ENCODE peak calls at places on chromosomes 16 and 17, in five cellular contexts. One of them, this sample, is unnamed.

GRCh38 chr17:34981538-34982241 is 1.4 kb downstream of the LIG3 start:
- DNase-seq in amniotic stem cell: no peak
- DNase-seq in WTC11: no peak
- DNase-seq in EH: peak; percentile 55
- DNase-seq in mesothelial cell of epicardium: no peak
- DNase-seq in this sample: no peak

GRCh38 chr16:88331989-88332920 is 50.5 kb upstream of the ZNF469 start:
- DNase-seq in amniotic stem cell: peak; percentile 98
- DNase-seq in WTC11: no peak
- DNase-seq in EH: peak; percentile 100
- DNase-seq in mesothelial cell of epicardium: no peak
- DNase-seq in this sample: peak; percentile 99

GRCh38 chr16:1863681-1864460 is 8.1 kb downstream of the MEIOB start:
- DNase-seq in amniotic stem cell: peak; percentile 9
- DNase-seq in WTC11: no peak
- DNase-seq in EH: peak; percentile 58
- DNase-seq in mesothelial cell of epicardium: no peak
- DNase-seq in this sample: peak; percentile 4

GRCh38 chr17:4156750-4157381 is 13.9 kb downstream of the CYB5D2 start:
- DNase-seq in amniotic stem cell: no peak
- DNase-seq in WTC11: peak; percentile 66
- DNase-seq in EH: no peak
- DNase-seq in mesothelial cell of epicardium: no peak
- DNase-seq in this sample: no peak

GRCh38 chr17:7466644-7467341 is 12.6 kb downstream of the ZBTB4 start:
- DNase-seq in amniotic stem cell: no peak
- DNase-seq in WTC11: no peak
- DNase-seq in EH: peak; percentile 66
- DNase-seq in mesothelial cell of epicardium: no peak
- DNase-seq in this sample: no peak

GRCh38 chr17:81196505-81197408 is 26.0 kb downstream of the CEP131 start:
- DNase-seq in amniotic stem cell: no peak
- DNase-seq in WTC11: no peak
- DNase-seq in EH: no peak
- DNase-seq in mesothelial cell of epicardium: no peak
- DNase-seq in this sample: no peak

GRCh38 chr16:71413341-71413740 is 28.5 kb downstream of the TLE7 start:
- DNase-seq in amniotic stem cell: no peak
- DNase-seq in WTC11: no peak
- DNase-seq in EH: no peak
- DNase-seq in mesothelial cell of epicardium: no peak
- DNase-seq in this sample: no peak

GRCh38 chr16:86283944-86284343 is 226.4 kb upstream of the FOXF1 start:
- DNase-seq in amniotic stem cell: no peak
- DNase-seq in WTC11: no peak
- DNase-seq in EH: no peak
- DNase-seq in mesothelial cell of epicardium: no peak
- DNase-seq in this sample: no peak

GRCh38 chr17:72523491-72523890 is 402.7 kb downstream of the SOX9 start:
- DNase-seq in amniotic stem cell: no peak
- DNase-seq in WTC11: no peak
- DNase-seq in EH: no peak
- DNase-seq in mesothelial cell of epicardium: no peak
- DNase-seq in this sample: no peak

GRCh38 chr17:38560503-38561318 is 45.0 kb downstream of the SRCIN1 start:
- DNase-seq in amniotic stem cell: no peak
- DNase-seq in WTC11: no peak
- DNase-seq in EH: peak; percentile 35
- DNase-seq in mesothelial cell of epicardium: no peak
- DNase-seq in this sample: no peak

GRCh38 chr17:42969006-42969581 is 4.8 kb upstream of the AARSD1 start:
- DNase-seq in amniotic stem cell: no peak
- DNase-seq in WTC11: no peak
- DNase-seq in EH: no peak
- DNase-seq in mesothelial cell of epicardium: no peak
- DNase-seq in this sample: no peak

GRCh38 chr16:30741461-30741914 is 6.7 kb upstream of the PHKG2 start:
- DNase-seq in amniotic stem cell: peak; percentile 68
- DNase-seq in WTC11: no peak
- DNase-seq in EH: peak; percentile 89
- DNase-seq in mesothelial cell of epicardium: no peak
- DNase-seq in this sample: peak; percentile 63

GRCh38 chr16:57753448-57754353 is 18.1 kb downstream of the KATNB1 start:
- DNase-seq in amniotic stem cell: no peak
- DNase-seq in WTC11: no peak
- DNase-seq in EH: no peak
- DNase-seq in mesothelial cell of epicardium: no peak
- DNase-seq in this sample: no peak

GRCh38 chr17:61928101-61928436 is 287 bp upstream of the INTS2 start:
- DNase-seq in amniotic stem cell: no peak
- DNase-seq in WTC11: no peak
- DNase-seq in EH: no peak
- DNase-seq in mesothelial cell of epicardium: no peak
- DNase-seq in this sample: no peak

GRCh38 chr17:73827627-73828241 is 183.5 kb upstream of the SDK2 start:
- DNase-seq in amniotic stem cell: no peak
- DNase-seq in WTC11: no peak
- DNase-seq in EH: no peak
- DNase-seq in mesothelial cell of epicardium: no peak
- DNase-seq in this sample: no peak

GRCh38 chr17:66441012-66441703 is 138.7 kb downstream of the PRKCA start:
- DNase-seq in amniotic stem cell: no peak
- DNase-seq in WTC11: no peak
- DNase-seq in EH: no peak
- DNase-seq in mesothelial cell of epicardium: no peak
- DNase-seq in this sample: no peak

GRCh38 chr16:72467157-72467759 is 295.3 kb upstream of the PMFBP1 start:
- DNase-seq in amniotic stem cell: peak; percentile 18
- DNase-seq in WTC11: no peak
- DNase-seq in EH: peak; percentile 60
- DNase-seq in mesothelial cell of epicardium: no peak
- DNase-seq in this sample: peak; percentile 10

GRCh38 chr16:53080345-53081031 is 25.7 kb downstream of the CHD9 start:
- DNase-seq in amniotic stem cell: peak; percentile 73
- DNase-seq in WTC11: no peak
- DNase-seq in EH: peak; percentile 96
- DNase-seq in mesothelial cell of epicardium: peak; percentile 54
- DNase-seq in this sample: no peak

GRCh38 chr16:87054856-87055255 is 262.3 kb downstream of the C16orf95 start:
- DNase-seq in amniotic stem cell: no peak
- DNase-seq in WTC11: no peak
- DNase-seq in EH: no peak
- DNase-seq in mesothelial cell of epicardium: no peak
- DNase-seq in this sample: no peak

GRCh38 chr16:67084345-67085028 is 25.3 kb upstream of the PHAF1 start:
- DNase-seq in amniotic stem cell: no peak
- DNase-seq in WTC11: no peak
- DNase-seq in EH: no peak
- DNase-seq in mesothelial cell of epicardium: no peak
- DNase-seq in this sample: no peak

GRCh38 chr16:3112058-3112880 is at the start of gene ZNF205:
- DNase-seq in amniotic stem cell: peak; percentile 36
- DNase-seq in WTC11: peak; percentile 88
- DNase-seq in EH: peak; percentile 71
- DNase-seq in mesothelial cell of epicardium: peak; percentile 84
- DNase-seq in this sample: no peak

GRCh38 chr16:65312795-65313194 is 190.9 kb upstream of the CDH11 start:
- DNase-seq in amniotic stem cell: no peak
- DNase-seq in WTC11: no peak
- DNase-seq in EH: peak; percentile 95
- DNase-seq in mesothelial cell of epicardium: no peak
- DNase-seq in this sample: peak; percentile 59

GRCh38 chr17:18362509-18363020 is 785 bp downstream of the SHMT1 start:
- DNase-seq in amniotic stem cell: no peak
- DNase-seq in WTC11: no peak
- DNase-seq in EH: peak; percentile 24
- DNase-seq in mesothelial cell of epicardium: no peak
- DNase-seq in this sample: no peak

GRCh38 chr17:56894859-56895455 is 18.9 kb downstream of the TRIM25 start:
- DNase-seq in amniotic stem cell: no peak
- DNase-seq in WTC11: no peak
- DNase-seq in EH: no peak
- DNase-seq in mesothelial cell of epicardium: no peak
- DNase-seq in this sample: no peak

GRCh38 chr17:46108120-46108519 is 85.1 kb downstream of the KANSL1 start:
- DNase-seq in amniotic stem cell: no peak
- DNase-seq in WTC11: no peak
- DNase-seq in EH: no peak
- DNase-seq in mesothelial cell of epicardium: no peak
- DNase-seq in this sample: no peak

GRCh38 chr17:4715071-4715749 is 4.8 kb downstream of the ARRB2 start:
- DNase-seq in amniotic stem cell: no peak
- DNase-seq in WTC11: no peak
- DNase-seq in EH: no peak
- DNase-seq in mesothelial cell of epicardium: no peak
- DNase-seq in this sample: no peak

GRCh38 chr16:8677481-8677880 is 3.1 kb downstream of the ABAT start:
- DNase-seq in amniotic stem cell: no peak
- DNase-seq in WTC11: no peak
- DNase-seq in EH: peak; percentile 30
- DNase-seq in mesothelial cell of epicardium: no peak
- DNase-seq in this sample: peak; percentile 5

GRCh38 chr16:74608944-74609343 is 2.0 kb upstream of the GLG1 start:
- DNase-seq in amniotic stem cell: no peak
- DNase-seq in WTC11: no peak
- DNase-seq in EH: peak; percentile 24
- DNase-seq in mesothelial cell of epicardium: no peak
- DNase-seq in this sample: no peak

GRCh38 chr17:61635913-61636432 is 45.0 kb upstream of the NACA2 start:
- DNase-seq in amniotic stem cell: no peak
- DNase-seq in WTC11: peak; percentile 49
- DNase-seq in EH: peak; percentile 70
- DNase-seq in mesothelial cell of epicardium: no peak
- DNase-seq in this sample: no peak

GRCh38 chr17:45319239-45319703 is 2.5 kb upstream of the MAP3K14 start:
- DNase-seq in amniotic stem cell: no peak
- DNase-seq in WTC11: no peak
- DNase-seq in EH: peak; percentile 78
- DNase-seq in mesothelial cell of epicardium: no peak
- DNase-seq in this sample: no peak

GRCh38 chr17:48720263-48721008 is 1.9 kb downstream of the PRAC1 start:
- DNase-seq in amniotic stem cell: no peak
- DNase-seq in WTC11: no peak
- DNase-seq in EH: no peak
- DNase-seq in mesothelial cell of epicardium: no peak
- DNase-seq in this sample: no peak

GRCh38 chr16:12535535-12536411 is 267.9 kb downstream of the CPPED1 start:
- DNase-seq in amniotic stem cell: no peak
- DNase-seq in WTC11: peak; percentile 48
- DNase-seq in EH: peak; percentile 25
- DNase-seq in mesothelial cell of epicardium: no peak
- DNase-seq in this sample: no peak

GRCh38 chr17:79941088-79942010 is 94.3 kb downstream of the TBC1D16 start:
- DNase-seq in amniotic stem cell: no peak
- DNase-seq in WTC11: peak; percentile 5
- DNase-seq in EH: no peak
- DNase-seq in mesothelial cell of epicardium: no peak
- DNase-seq in this sample: no peak

GRCh38 chr17:76560036-76560876 is 20.4 kb downstream of the PRCD start:
- DNase-seq in amniotic stem cell: no peak
- DNase-seq in WTC11: no peak
- DNase-seq in EH: no peak
- DNase-seq in mesothelial cell of epicardium: no peak
- DNase-seq in this sample: no peak

GRCh38 chr17:10105513-10106001 is 92.8 kb downstream of the GAS7 start:
- DNase-seq in amniotic stem cell: peak; percentile 49
- DNase-seq in WTC11: no peak
- DNase-seq in EH: peak; percentile 45
- DNase-seq in mesothelial cell of epicardium: peak; percentile 60
- DNase-seq in this sample: peak; percentile 34

GRCh38 chr16:49350265-49351103 is 23.1 kb upstream of the C16orf78 start:
- DNase-seq in amniotic stem cell: no peak
- DNase-seq in WTC11: peak; percentile 86
- DNase-seq in EH: peak; percentile 49
- DNase-seq in mesothelial cell of epicardium: peak; percentile 80
- DNase-seq in this sample: no peak